ENCODE peak calls at places on chromosomes 11 and 22, in eight cellular contexts. One of them, this sample, is unnamed.

GRCh38 chr11:125338886-125339811 is 156.9 kb downstream of the FEZ1 start:
- DNase-seq in HS-27A: no peak
- DNase-seq in stimulated activated CD4-positive, alpha-beta T cell treated with anti-CD3 and anti-CD28 coated beads, Interleukin-2, amount 100 ng/mL, for 48 hours: no peak
- DNase-seq in EL: no peak
- DNase-seq in neuronal stem cell: no peak
- DNase-seq in stimulated activated naive CD4-positive, alpha-beta T cell: no peak
- DNase-seq in astrocyte of the spinal cord: peak
- DNase-seq in activated naive CD4-positive, alpha-beta T cell: no peak
- DNase-seq in this sample: no peak

GRCh38 chr11:27455667-27456066 is 16.9 kb downstream of the LGR4 start:
- DNase-seq in stimulated activated CD4-positive, alpha-beta T cell treated with anti-CD3 and anti-CD28 coated beads, Interleukin-2, amount 100 ng/mL, for 48 hours: no peak
- DNase-seq in activated naive CD4-positive, alpha-beta T cell: no peak
- DNase-seq in neuronal stem cell: no peak
- DNase-seq in HS-27A: no peak
- DNase-seq in stimulated activated naive CD4-positive, alpha-beta T cell: no peak
- DNase-seq in EL: no peak
- DNase-seq in astrocyte of the spinal cord: no peak
- DNase-seq in this sample: no peak

GRCh38 chr11:86069408-86070086 is 663 bp upstream of the PICALM start:
- DNase-seq in activated naive CD4-positive, alpha-beta T cell: no peak
- DNase-seq in stimulated activated naive CD4-positive, alpha-beta T cell: no peak
- DNase-seq in EL: peak
- DNase-seq in stimulated activated CD4-positive, alpha-beta T cell treated with anti-CD3 and anti-CD28 coated beads, Interleukin-2, amount 100 ng/mL, for 48 hours: no peak
- DNase-seq in HS-27A: peak
- DNase-seq in astrocyte of the spinal cord: peak
- DNase-seq in neuronal stem cell: no peak
- DNase-seq in this sample: no peak

GRCh38 chr11:58856806-58857205 is 12.3 kb upstream of the GLYATL2 start:
- DNase-seq in astrocyte of the spinal cord: no peak
- DNase-seq in activated naive CD4-positive, alpha-beta T cell: no peak
- DNase-seq in neuronal stem cell: no peak
- DNase-seq in stimulated activated CD4-positive, alpha-beta T cell treated with anti-CD3 and anti-CD28 coated beads, Interleukin-2, amount 100 ng/mL, for 48 hours: no peak
- DNase-seq in HS-27A: no peak
- DNase-seq in stimulated activated naive CD4-positive, alpha-beta T cell: no peak
- DNase-seq in EL: no peak
- DNase-seq in this sample: no peak

GRCh38 chr11:38005597-38005996 is 1407.6 kb upstream of the RAG2 start:
- DNase-seq in astrocyte of the spinal cord: peak
- DNase-seq in EL: peak
- DNase-seq in neuronal stem cell: no peak
- DNase-seq in stimulated activated CD4-positive, alpha-beta T cell treated with anti-CD3 and anti-CD28 coated beads, Interleukin-2, amount 100 ng/mL, for 48 hours: no peak
- DNase-seq in HS-27A: peak
- DNase-seq in stimulated activated naive CD4-positive, alpha-beta T cell: no peak
- DNase-seq in activated naive CD4-positive, alpha-beta T cell: no peak
- DNase-seq in this sample: no peak

GRCh38 chr11:97908354-97908753 is 1112.4 kb upstream of the CNTN5 start:
- DNase-seq in stimulated activated naive CD4-positive, alpha-beta T cell: no peak
- DNase-seq in neuronal stem cell: no peak
- DNase-seq in astrocyte of the spinal cord: no peak
- DNase-seq in activated naive CD4-positive, alpha-beta T cell: no peak
- DNase-seq in HS-27A: no peak
- DNase-seq in EL: no peak
- DNase-seq in stimulated activated CD4-positive, alpha-beta T cell treated with anti-CD3 and anti-CD28 coated beads, Interleukin-2, amount 100 ng/mL, for 48 hours: no peak
- DNase-seq in this sample: no peak

GRCh38 chr11:113373306-113373705 is 14.3 kb upstream of the ANKK1 start:
- DNase-seq in neuronal stem cell: no peak
- DNase-seq in stimulated activated naive CD4-positive, alpha-beta T cell: no peak
- DNase-seq in HS-27A: peak
- DNase-seq in EL: peak
- DNase-seq in activated naive CD4-positive, alpha-beta T cell: no peak
- DNase-seq in stimulated activated CD4-positive, alpha-beta T cell treated with anti-CD3 and anti-CD28 coated beads, Interleukin-2, amount 100 ng/mL, for 48 hours: no peak
- DNase-seq in astrocyte of the spinal cord: peak
- DNase-seq in this sample: no peak

GRCh38 chr22:30228509-30229359 is 17.8 kb downstream of the LIF start:
- DNase-seq in astrocyte of the spinal cord: no peak
- DNase-seq in EL: peak
- DNase-seq in stimulated activated naive CD4-positive, alpha-beta T cell: no peak
- DNase-seq in activated naive CD4-positive, alpha-beta T cell: no peak
- DNase-seq in neuronal stem cell: no peak
- DNase-seq in HS-27A: no peak
- DNase-seq in stimulated activated CD4-positive, alpha-beta T cell treated with anti-CD3 and anti-CD28 coated beads, Interleukin-2, amount 100 ng/mL, for 48 hours: no peak
- DNase-seq in this sample: no peak

GRCh38 chr11:29962243-29962642 is 54.6 kb downstream of the KCNA4 start:
- DNase-seq in stimulated activated CD4-positive, alpha-beta T cell treated with anti-CD3 and anti-CD28 coated beads, Interleukin-2, amount 100 ng/mL, for 48 hours: peak
- DNase-seq in neuronal stem cell: no peak
- DNase-seq in stimulated activated naive CD4-positive, alpha-beta T cell: no peak
- DNase-seq in HS-27A: no peak
- DNase-seq in activated naive CD4-positive, alpha-beta T cell: no peak
- DNase-seq in EL: no peak
- DNase-seq in astrocyte of the spinal cord: no peak
- DNase-seq in this sample: peak

GRCh38 chr11:19711911-19712280 is 741 bp upstream of the NAV2 start:
- DNase-seq in EL: no peak
- DNase-seq in neuronal stem cell: no peak
- DNase-seq in stimulated activated CD4-positive, alpha-beta T cell treated with anti-CD3 and anti-CD28 coated beads, Interleukin-2, amount 100 ng/mL, for 48 hours: peak
- DNase-seq in astrocyte of the spinal cord: no peak
- DNase-seq in activated naive CD4-positive, alpha-beta T cell: no peak
- DNase-seq in stimulated activated naive CD4-positive, alpha-beta T cell: no peak
- DNase-seq in HS-27A: no peak
- DNase-seq in this sample: peak

GRCh38 chr11:111429066-111429506 is 50.0 kb upstream of the POU2AF1 start:
- DNase-seq in stimulated activated naive CD4-positive, alpha-beta T cell: peak
- DNase-seq in EL: peak
- DNase-seq in astrocyte of the spinal cord: peak
- DNase-seq in activated naive CD4-positive, alpha-beta T cell: no peak
- DNase-seq in neuronal stem cell: peak
- DNase-seq in stimulated activated CD4-positive, alpha-beta T cell treated with anti-CD3 and anti-CD28 coated beads, Interleukin-2, amount 100 ng/mL, for 48 hours: peak
- DNase-seq in HS-27A: peak
- DNase-seq in this sample: peak

GRCh38 chr11:26286472-26287066 is 45.4 kb upstream of the ANO3 start:
- DNase-seq in HS-27A: no peak
- DNase-seq in neuronal stem cell: peak
- DNase-seq in stimulated activated naive CD4-positive, alpha-beta T cell: no peak
- DNase-seq in activated naive CD4-positive, alpha-beta T cell: no peak
- DNase-seq in EL: peak
- DNase-seq in stimulated activated CD4-positive, alpha-beta T cell treated with anti-CD3 and anti-CD28 coated beads, Interleukin-2, amount 100 ng/mL, for 48 hours: no peak
- DNase-seq in astrocyte of the spinal cord: peak
- DNase-seq in this sample: peak

GRCh38 chr22:39496131-39496838 is 5.8 kb upstream of the MIEF1 start:
- DNase-seq in neuronal stem cell: peak
- DNase-seq in astrocyte of the spinal cord: peak
- DNase-seq in EL: peak
- DNase-seq in HS-27A: no peak
- DNase-seq in activated naive CD4-positive, alpha-beta T cell: no peak
- DNase-seq in stimulated activated CD4-positive, alpha-beta T cell treated with anti-CD3 and anti-CD28 coated beads, Interleukin-2, amount 100 ng/mL, for 48 hours: peak
- DNase-seq in stimulated activated naive CD4-positive, alpha-beta T cell: peak
- DNase-seq in this sample: peak

GRCh38 chr22:38189104-38189503 is 7.5 kb upstream of the PLA2G6 start:
- DNase-seq in stimulated activated naive CD4-positive, alpha-beta T cell: no peak
- DNase-seq in activated naive CD4-positive, alpha-beta T cell: no peak
- DNase-seq in stimulated activated CD4-positive, alpha-beta T cell treated with anti-CD3 and anti-CD28 coated beads, Interleukin-2, amount 100 ng/mL, for 48 hours: no peak
- DNase-seq in EL: no peak
- DNase-seq in astrocyte of the spinal cord: no peak
- DNase-seq in neuronal stem cell: no peak
- DNase-seq in HS-27A: no peak
- DNase-seq in this sample: no peak

GRCh38 chr11:117130879-117131278 is 13.2 kb upstream of the PAFAH1B2 start:
- DNase-seq in stimulated activated CD4-positive, alpha-beta T cell treated with anti-CD3 and anti-CD28 coated beads, Interleukin-2, amount 100 ng/mL, for 48 hours: no peak
- DNase-seq in EL: no peak
- DNase-seq in astrocyte of the spinal cord: no peak
- DNase-seq in activated naive CD4-positive, alpha-beta T cell: no peak
- DNase-seq in HS-27A: no peak
- DNase-seq in stimulated activated naive CD4-positive, alpha-beta T cell: no peak
- DNase-seq in neuronal stem cell: no peak
- DNase-seq in this sample: no peak

GRCh38 chr11:69840371-69841169 is 21.4 kb upstream of the FGF3 start:
- DNase-seq in stimulated activated naive CD4-positive, alpha-beta T cell: no peak
- DNase-seq in stimulated activated CD4-positive, alpha-beta T cell treated with anti-CD3 and anti-CD28 coated beads, Interleukin-2, amount 100 ng/mL, for 48 hours: no peak
- DNase-seq in astrocyte of the spinal cord: no peak
- DNase-seq in activated naive CD4-positive, alpha-beta T cell: no peak
- DNase-seq in EL: no peak
- DNase-seq in HS-27A: no peak
- DNase-seq in neuronal stem cell: no peak
- DNase-seq in this sample: peak

This sample was measured in neural progenitor cell.